ENCODE peak calls at places on chromosomes 13 and 19, in six cellular contexts. One of them, this sample, is unnamed.

GRCh38 chr13:42777476-42777875 is 3.9 kb upstream of the FAM216B start:
- DNase-seq in stimulated activated CD4-positive, alpha-beta T cell treated with anti-CD3 and anti-CD28 coated beads, Interleukin-2, amount 100 ng/mL, for 48 hours: no peak
- DNase-seq in activated T-helper 9 cell treated with anti-CD3 and anti-CD28 coated beads, Interleukin-2, amount 50 U/mL, for 16 hours: no peak
- DNase-seq in iris pigment epithelial cell: peak; percentile 24
- DNase-seq in GM12865: no peak
- DNase-seq in NCI-H69: no peak
- DNase-seq in this sample: no peak

GRCh38 chr13:27036236-27036981 is 135.2 kb downstream of the USP12 start:
- DNase-seq in stimulated activated CD4-positive, alpha-beta T cell treated with anti-CD3 and anti-CD28 coated beads, Interleukin-2, amount 100 ng/mL, for 48 hours: no peak
- DNase-seq in activated T-helper 9 cell treated with anti-CD3 and anti-CD28 coated beads, Interleukin-2, amount 50 U/mL, for 16 hours: no peak
- DNase-seq in iris pigment epithelial cell: no peak
- DNase-seq in GM12865: no peak
- DNase-seq in NCI-H69: no peak
- DNase-seq in this sample: no peak

GRCh38 chr13:30859326-30859725 is 46.7 kb upstream of the MEDAG start:
- DNase-seq in stimulated activated CD4-positive, alpha-beta T cell treated with anti-CD3 and anti-CD28 coated beads, Interleukin-2, amount 100 ng/mL, for 48 hours: no peak
- DNase-seq in activated T-helper 9 cell treated with anti-CD3 and anti-CD28 coated beads, Interleukin-2, amount 50 U/mL, for 16 hours: no peak
- DNase-seq in iris pigment epithelial cell: no peak
- DNase-seq in GM12865: no peak
- DNase-seq in NCI-H69: no peak
- DNase-seq in this sample: no peak

GRCh38 chr19:902446-903226 is 9.4 kb downstream of the RNU6-9 start:
- DNase-seq in stimulated activated CD4-positive, alpha-beta T cell treated with anti-CD3 and anti-CD28 coated beads, Interleukin-2, amount 100 ng/mL, for 48 hours: no peak
- DNase-seq in activated T-helper 9 cell treated with anti-CD3 and anti-CD28 coated beads, Interleukin-2, amount 50 U/mL, for 16 hours: no peak
- DNase-seq in iris pigment epithelial cell: no peak
- DNase-seq in GM12865: no peak
- DNase-seq in NCI-H69: no peak
- DNase-seq in this sample: no peak

GRCh38 chr19:53906211-53907192 is 2.6 kb upstream of the CACNG7 start:
- DNase-seq in stimulated activated CD4-positive, alpha-beta T cell treated with anti-CD3 and anti-CD28 coated beads, Interleukin-2, amount 100 ng/mL, for 48 hours: peak; percentile 68
- DNase-seq in activated T-helper 9 cell treated with anti-CD3 and anti-CD28 coated beads, Interleukin-2, amount 50 U/mL, for 16 hours: peak; percentile 48
- DNase-seq in iris pigment epithelial cell: no peak
- DNase-seq in GM12865: no peak
- DNase-seq in NCI-H69: peak; percentile 34
- DNase-seq in this sample: no peak

GRCh38 chr19:55368106-55368505 is 2.2 kb downstream of the IL11 start:
- DNase-seq in stimulated activated CD4-positive, alpha-beta T cell treated with anti-CD3 and anti-CD28 coated beads, Interleukin-2, amount 100 ng/mL, for 48 hours: no peak
- DNase-seq in activated T-helper 9 cell treated with anti-CD3 and anti-CD28 coated beads, Interleukin-2, amount 50 U/mL, for 16 hours: no peak
- DNase-seq in iris pigment epithelial cell: no peak
- DNase-seq in GM12865: no peak
- DNase-seq in NCI-H69: no peak
- DNase-seq in this sample: no peak

GRCh38 chr13:37109080-37109678 is 3.7 kb upstream of the CSNK1A1L start:
- DNase-seq in stimulated activated CD4-positive, alpha-beta T cell treated with anti-CD3 and anti-CD28 coated beads, Interleukin-2, amount 100 ng/mL, for 48 hours: no peak
- DNase-seq in activated T-helper 9 cell treated with anti-CD3 and anti-CD28 coated beads, Interleukin-2, amount 50 U/mL, for 16 hours: no peak
- DNase-seq in iris pigment epithelial cell: peak; percentile 59
- DNase-seq in GM12865: peak; percentile 11
- DNase-seq in NCI-H69: peak; percentile 60
- DNase-seq in this sample: peak; percentile 21

GRCh38 chr13:51032831-51033230 is 78.2 kb downstream of the C13orf42 start:
- DNase-seq in stimulated activated CD4-positive, alpha-beta T cell treated with anti-CD3 and anti-CD28 coated beads, Interleukin-2, amount 100 ng/mL, for 48 hours: no peak
- DNase-seq in activated T-helper 9 cell treated with anti-CD3 and anti-CD28 coated beads, Interleukin-2, amount 50 U/mL, for 16 hours: no peak
- DNase-seq in iris pigment epithelial cell: no peak
- DNase-seq in GM12865: no peak
- DNase-seq in NCI-H69: peak; percentile 65
- DNase-seq in this sample: no peak

GRCh38 chr19:38287604-38288003 is 16.4 kb upstream of the C19orf33 start:
- DNase-seq in stimulated activated CD4-positive, alpha-beta T cell treated with anti-CD3 and anti-CD28 coated beads, Interleukin-2, amount 100 ng/mL, for 48 hours: no peak
- DNase-seq in activated T-helper 9 cell treated with anti-CD3 and anti-CD28 coated beads, Interleukin-2, amount 50 U/mL, for 16 hours: no peak
- DNase-seq in iris pigment epithelial cell: no peak
- DNase-seq in GM12865: no peak
- DNase-seq in NCI-H69: no peak
- DNase-seq in this sample: no peak

GRCh38 chr13:112759053-112759452 is 69.2 kb downstream of the ATP11A start:
- DNase-seq in stimulated activated CD4-positive, alpha-beta T cell treated with anti-CD3 and anti-CD28 coated beads, Interleukin-2, amount 100 ng/mL, for 48 hours: no peak
- DNase-seq in activated T-helper 9 cell treated with anti-CD3 and anti-CD28 coated beads, Interleukin-2, amount 50 U/mL, for 16 hours: no peak
- DNase-seq in iris pigment epithelial cell: no peak
- DNase-seq in GM12865: no peak
- DNase-seq in NCI-H69: no peak
- DNase-seq in this sample: no peak

GRCh38 chr19:30207357-30207756 is 164.8 kb upstream of the ZNF536 start:
- DNase-seq in stimulated activated CD4-positive, alpha-beta T cell treated with anti-CD3 and anti-CD28 coated beads, Interleukin-2, amount 100 ng/mL, for 48 hours: no peak
- DNase-seq in activated T-helper 9 cell treated with anti-CD3 and anti-CD28 coated beads, Interleukin-2, amount 50 U/mL, for 16 hours: no peak
- DNase-seq in iris pigment epithelial cell: no peak
- DNase-seq in GM12865: no peak
- DNase-seq in NCI-H69: no peak
- DNase-seq in this sample: no peak

GRCh38 chr13:107765724-107766436 is 449.5 kb downstream of the LIG4 start:
- DNase-seq in stimulated activated CD4-positive, alpha-beta T cell treated with anti-CD3 and anti-CD28 coated beads, Interleukin-2, amount 100 ng/mL, for 48 hours: no peak
- DNase-seq in activated T-helper 9 cell treated with anti-CD3 and anti-CD28 coated beads, Interleukin-2, amount 50 U/mL, for 16 hours: no peak
- DNase-seq in iris pigment epithelial cell: peak; percentile 60
- DNase-seq in GM12865: no peak
- DNase-seq in NCI-H69: peak; percentile 91
- DNase-seq in this sample: peak; percentile 57

GRCh38 chr13:107976628-107977027 is 238.7 kb downstream of the LIG4 start:
- DNase-seq in stimulated activated CD4-positive, alpha-beta T cell treated with anti-CD3 and anti-CD28 coated beads, Interleukin-2, amount 100 ng/mL, for 48 hours: no peak
- DNase-seq in activated T-helper 9 cell treated with anti-CD3 and anti-CD28 coated beads, Interleukin-2, amount 50 U/mL, for 16 hours: no peak
- DNase-seq in iris pigment epithelial cell: no peak
- DNase-seq in GM12865: no peak
- DNase-seq in NCI-H69: no peak
- DNase-seq in this sample: no peak

GRCh38 chr19:8150998-8151397 is 1.6 kb upstream of the FBN3 start:
- DNase-seq in stimulated activated CD4-positive, alpha-beta T cell treated with anti-CD3 and anti-CD28 coated beads, Interleukin-2, amount 100 ng/mL, for 48 hours: no peak
- DNase-seq in activated T-helper 9 cell treated with anti-CD3 and anti-CD28 coated beads, Interleukin-2, amount 50 U/mL, for 16 hours: no peak
- DNase-seq in iris pigment epithelial cell: no peak
- DNase-seq in GM12865: no peak
- DNase-seq in NCI-H69: no peak
- DNase-seq in this sample: no peak

GRCh38 chr13:23947893-23948292 is 50.6 kb upstream of the C1QTNF9B start:
- DNase-seq in stimulated activated CD4-positive, alpha-beta T cell treated with anti-CD3 and anti-CD28 coated beads, Interleukin-2, amount 100 ng/mL, for 48 hours: no peak
- DNase-seq in activated T-helper 9 cell treated with anti-CD3 and anti-CD28 coated beads, Interleukin-2, amount 50 U/mL, for 16 hours: no peak
- DNase-seq in iris pigment epithelial cell: no peak
- DNase-seq in GM12865: no peak
- DNase-seq in NCI-H69: no peak
- DNase-seq in this sample: no peak

GRCh38 chr13:98947925-98948324 is 29.9 kb downstream of the DOCK9 start:
- DNase-seq in stimulated activated CD4-positive, alpha-beta T cell treated with anti-CD3 and anti-CD28 coated beads, Interleukin-2, amount 100 ng/mL, for 48 hours: no peak
- DNase-seq in activated T-helper 9 cell treated with anti-CD3 and anti-CD28 coated beads, Interleukin-2, amount 50 U/mL, for 16 hours: no peak
- DNase-seq in iris pigment epithelial cell: no peak
- DNase-seq in GM12865: no peak
- DNase-seq in NCI-H69: peak; percentile 23
- DNase-seq in this sample: no peak

GRCh38 chr19:44582581-44583265 is 30.6 kb upstream of the IGSF23 start:
- DNase-seq in stimulated activated CD4-positive, alpha-beta T cell treated with anti-CD3 and anti-CD28 coated beads, Interleukin-2, amount 100 ng/mL, for 48 hours: peak; percentile 24
- DNase-seq in activated T-helper 9 cell treated with anti-CD3 and anti-CD28 coated beads, Interleukin-2, amount 50 U/mL, for 16 hours: no peak
- DNase-seq in iris pigment epithelial cell: no peak
- DNase-seq in GM12865: peak; percentile 5
- DNase-seq in NCI-H69: peak; percentile 32
- DNase-seq in this sample: no peak

GRCh38 chr13:92175330-92175729 is 776.9 kb downstream of the GPC5 start:
- DNase-seq in stimulated activated CD4-positive, alpha-beta T cell treated with anti-CD3 and anti-CD28 coated beads, Interleukin-2, amount 100 ng/mL, for 48 hours: no peak
- DNase-seq in activated T-helper 9 cell treated with anti-CD3 and anti-CD28 coated beads, Interleukin-2, amount 50 U/mL, for 16 hours: no peak
- DNase-seq in iris pigment epithelial cell: peak; percentile 63
- DNase-seq in GM12865: peak; percentile 21
- DNase-seq in NCI-H69: peak; percentile 79
- DNase-seq in this sample: peak; percentile 76

GRCh38 chr19:2381151-2381822 is 21.2 kb downstream of the TMPRSS9 start:
- DNase-seq in stimulated activated CD4-positive, alpha-beta T cell treated with anti-CD3 and anti-CD28 coated beads, Interleukin-2, amount 100 ng/mL, for 48 hours: no peak
- DNase-seq in activated T-helper 9 cell treated with anti-CD3 and anti-CD28 coated beads, Interleukin-2, amount 50 U/mL, for 16 hours: no peak
- DNase-seq in iris pigment epithelial cell: peak; percentile 7
- DNase-seq in GM12865: no peak
- DNase-seq in NCI-H69: no peak
- DNase-seq in this sample: peak; percentile 82

GRCh38 chr19:48997972-48998371 is 4.3 kb downstream of the RUVBL2 start:
- DNase-seq in stimulated activated CD4-positive, alpha-beta T cell treated with anti-CD3 and anti-CD28 coated beads, Interleukin-2, amount 100 ng/mL, for 48 hours: peak; percentile 59
- DNase-seq in activated T-helper 9 cell treated with anti-CD3 and anti-CD28 coated beads, Interleukin-2, amount 50 U/mL, for 16 hours: no peak
- DNase-seq in iris pigment epithelial cell: peak; percentile 68
- DNase-seq in GM12865: peak; percentile 59
- DNase-seq in NCI-H69: peak; percentile 76
- DNase-seq in this sample: no peak

GRCh38 chr19:47729468-47729798 is 15.9 kb upstream of the NOP53 start:
- DNase-seq in stimulated activated CD4-positive, alpha-beta T cell treated with anti-CD3 and anti-CD28 coated beads, Interleukin-2, amount 100 ng/mL, for 48 hours: no peak
- DNase-seq in activated T-helper 9 cell treated with anti-CD3 and anti-CD28 coated beads, Interleukin-2, amount 50 U/mL, for 16 hours: no peak
- DNase-seq in iris pigment epithelial cell: peak; percentile 86
- DNase-seq in GM12865: no peak
- DNase-seq in NCI-H69: peak; percentile 15
- DNase-seq in this sample: peak; percentile 88

GRCh38 chr13:111361873-111362648 is 41.6 kb downstream of the TEX29 start:
- DNase-seq in stimulated activated CD4-positive, alpha-beta T cell treated with anti-CD3 and anti-CD28 coated beads, Interleukin-2, amount 100 ng/mL, for 48 hours: no peak
- DNase-seq in activated T-helper 9 cell treated with anti-CD3 and anti-CD28 coated beads, Interleukin-2, amount 50 U/mL, for 16 hours: no peak
- DNase-seq in iris pigment epithelial cell: no peak
- DNase-seq in GM12865: no peak
- DNase-seq in NCI-H69: no peak
- DNase-seq in this sample: no peak

GRCh38 chr19:18537431-18537830 is 5.9 kb downstream of the FKBP8 start:
- DNase-seq in stimulated activated CD4-positive, alpha-beta T cell treated with anti-CD3 and anti-CD28 coated beads, Interleukin-2, amount 100 ng/mL, for 48 hours: no peak
- DNase-seq in activated T-helper 9 cell treated with anti-CD3 and anti-CD28 coated beads, Interleukin-2, amount 50 U/mL, for 16 hours: no peak
- DNase-seq in iris pigment epithelial cell: no peak
- DNase-seq in GM12865: no peak
- DNase-seq in NCI-H69: no peak
- DNase-seq in this sample: no peak

GRCh38 chr13:47556703-47557102 is 444.4 kb downstream of the SUCLA2 start:
- DNase-seq in stimulated activated CD4-positive, alpha-beta T cell treated with anti-CD3 and anti-CD28 coated beads, Interleukin-2, amount 100 ng/mL, for 48 hours: no peak
- DNase-seq in activated T-helper 9 cell treated with anti-CD3 and anti-CD28 coated beads, Interleukin-2, amount 50 U/mL, for 16 hours: no peak
- DNase-seq in iris pigment epithelial cell: no peak
- DNase-seq in GM12865: no peak
- DNase-seq in NCI-H69: no peak
- DNase-seq in this sample: no peak

GRCh38 chr13:95641291-95641811 is 3.2 kb downstream of the DZIP1 start:
- DNase-seq in stimulated activated CD4-positive, alpha-beta T cell treated with anti-CD3 and anti-CD28 coated beads, Interleukin-2, amount 100 ng/mL, for 48 hours: no peak
- DNase-seq in activated T-helper 9 cell treated with anti-CD3 and anti-CD28 coated beads, Interleukin-2, amount 50 U/mL, for 16 hours: no peak
- DNase-seq in iris pigment epithelial cell: peak; percentile 21
- DNase-seq in GM12865: no peak
- DNase-seq in NCI-H69: peak; percentile 58
- DNase-seq in this sample: peak; percentile 28

GRCh38 chr19:30266687-30267086 is 105.5 kb upstream of the ZNF536 start:
- DNase-seq in stimulated activated CD4-positive, alpha-beta T cell treated with anti-CD3 and anti-CD28 coated beads, Interleukin-2, amount 100 ng/mL, for 48 hours: no peak
- DNase-seq in activated T-helper 9 cell treated with anti-CD3 and anti-CD28 coated beads, Interleukin-2, amount 50 U/mL, for 16 hours: no peak
- DNase-seq in iris pigment epithelial cell: no peak
- DNase-seq in GM12865: no peak
- DNase-seq in NCI-H69: no peak
- DNase-seq in this sample: no peak

GRCh38 chr13:43815204-43815603 is 28.4 kb upstream of the ENOX1 start:
- DNase-seq in stimulated activated CD4-positive, alpha-beta T cell treated with anti-CD3 and anti-CD28 coated beads, Interleukin-2, amount 100 ng/mL, for 48 hours: no peak
- DNase-seq in activated T-helper 9 cell treated with anti-CD3 and anti-CD28 coated beads, Interleukin-2, amount 50 U/mL, for 16 hours: no peak
- DNase-seq in iris pigment epithelial cell: peak; percentile 71
- DNase-seq in GM12865: no peak
- DNase-seq in NCI-H69: peak; percentile 16
- DNase-seq in this sample: peak; percentile 95

GRCh38 chr13:39451860-39452301 is 151.1 kb downstream of the LHFPL6 start:
- DNase-seq in stimulated activated CD4-positive, alpha-beta T cell treated with anti-CD3 and anti-CD28 coated beads, Interleukin-2, amount 100 ng/mL, for 48 hours: no peak
- DNase-seq in activated T-helper 9 cell treated with anti-CD3 and anti-CD28 coated beads, Interleukin-2, amount 50 U/mL, for 16 hours: no peak
- DNase-seq in iris pigment epithelial cell: peak; percentile 86
- DNase-seq in GM12865: peak; percentile 65
- DNase-seq in NCI-H69: peak; percentile 83
- DNase-seq in this sample: peak; percentile 30

GRCh38 chr19:51600940-51601575 is 29.1 kb downstream of the SIGLEC5 start:
- DNase-seq in stimulated activated CD4-positive, alpha-beta T cell treated with anti-CD3 and anti-CD28 coated beads, Interleukin-2, amount 100 ng/mL, for 48 hours: no peak
- DNase-seq in activated T-helper 9 cell treated with anti-CD3 and anti-CD28 coated beads, Interleukin-2, amount 50 U/mL, for 16 hours: no peak
- DNase-seq in iris pigment epithelial cell: no peak
- DNase-seq in GM12865: peak; percentile 82
- DNase-seq in NCI-H69: no peak
- DNase-seq in this sample: no peak

GRCh38 chr19:37304190-37304883 is 66.6 kb upstream of the ZNF527 start:
- DNase-seq in stimulated activated CD4-positive, alpha-beta T cell treated with anti-CD3 and anti-CD28 coated beads, Interleukin-2, amount 100 ng/mL, for 48 hours: no peak
- DNase-seq in activated T-helper 9 cell treated with anti-CD3 and anti-CD28 coated beads, Interleukin-2, amount 50 U/mL, for 16 hours: no peak
- DNase-seq in iris pigment epithelial cell: no peak
- DNase-seq in GM12865: no peak
- DNase-seq in NCI-H69: no peak
- DNase-seq in this sample: no peak

GRCh38 chr19:37977992-37978391 is 71.0 kb downstream of the SIPA1L3 start:
- DNase-seq in stimulated activated CD4-positive, alpha-beta T cell treated with anti-CD3 and anti-CD28 coated beads, Interleukin-2, amount 100 ng/mL, for 48 hours: no peak
- DNase-seq in activated T-helper 9 cell treated with anti-CD3 and anti-CD28 coated beads, Interleukin-2, amount 50 U/mL, for 16 hours: no peak
- DNase-seq in iris pigment epithelial cell: peak; percentile 93
- DNase-seq in GM12865: peak; percentile 77
- DNase-seq in NCI-H69: no peak
- DNase-seq in this sample: peak; percentile 98

GRCh38 chr13:64471916-64472315 is 2758.2 kb downstream of the PCDH9 start:
- DNase-seq in stimulated activated CD4-positive, alpha-beta T cell treated with anti-CD3 and anti-CD28 coated beads, Interleukin-2, amount 100 ng/mL, for 48 hours: no peak
- DNase-seq in activated T-helper 9 cell treated with anti-CD3 and anti-CD28 coated beads, Interleukin-2, amount 50 U/mL, for 16 hours: no peak
- DNase-seq in iris pigment epithelial cell: peak; percentile 67
- DNase-seq in GM12865: no peak
- DNase-seq in NCI-H69: peak; percentile 78
- DNase-seq in this sample: peak; percentile 45

GRCh38 chr19:49553451-49554271 is 25.9 kb downstream of the RCN3 start:
- DNase-seq in stimulated activated CD4-positive, alpha-beta T cell treated with anti-CD3 and anti-CD28 coated beads, Interleukin-2, amount 100 ng/mL, for 48 hours: peak; percentile 52
- DNase-seq in activated T-helper 9 cell treated with anti-CD3 and anti-CD28 coated beads, Interleukin-2, amount 50 U/mL, for 16 hours: peak; percentile 42
- DNase-seq in iris pigment epithelial cell: peak; percentile 83
- DNase-seq in GM12865: no peak
- DNase-seq in NCI-H69: peak; percentile 41
- DNase-seq in this sample: peak; percentile 71

GRCh38 chr19:45931055-45931454 is 16.5 kb upstream of the NANOS2 start:
- DNase-seq in stimulated activated CD4-positive, alpha-beta T cell treated with anti-CD3 and anti-CD28 coated beads, Interleukin-2, amount 100 ng/mL, for 48 hours: no peak
- DNase-seq in activated T-helper 9 cell treated with anti-CD3 and anti-CD28 coated beads, Interleukin-2, amount 50 U/mL, for 16 hours: no peak
- DNase-seq in iris pigment epithelial cell: no peak
- DNase-seq in GM12865: no peak
- DNase-seq in NCI-H69: no peak
- DNase-seq in this sample: no peak

GRCh38 chr19:34366670-34367423 is 1.9 kb downstream of the GPI start:
- DNase-seq in stimulated activated CD4-positive, alpha-beta T cell treated with anti-CD3 and anti-CD28 coated beads, Interleukin-2, amount 100 ng/mL, for 48 hours: no peak
- DNase-seq in activated T-helper 9 cell treated with anti-CD3 and anti-CD28 coated beads, Interleukin-2, amount 50 U/mL, for 16 hours: no peak
- DNase-seq in iris pigment epithelial cell: peak; percentile 87
- DNase-seq in GM12865: no peak
- DNase-seq in NCI-H69: no peak
- DNase-seq in this sample: peak; percentile 60

GRCh38 chr19:7168941-7169340 is 99.4 kb downstream of the ZNF557 start:
- DNase-seq in stimulated activated CD4-positive, alpha-beta T cell treated with anti-CD3 and anti-CD28 coated beads, Interleukin-2, amount 100 ng/mL, for 48 hours: no peak
- DNase-seq in activated T-helper 9 cell treated with anti-CD3 and anti-CD28 coated beads, Interleukin-2, amount 50 U/mL, for 16 hours: no peak
- DNase-seq in iris pigment epithelial cell: no peak
- DNase-seq in GM12865: no peak
- DNase-seq in NCI-H69: no peak
- DNase-seq in this sample: peak; percentile 22

GRCh38 chr13:98175823-98176222 is 1.2 kb downstream of the RNF113B start:
- DNase-seq in stimulated activated CD4-positive, alpha-beta T cell treated with anti-CD3 and anti-CD28 coated beads, Interleukin-2, amount 100 ng/mL, for 48 hours: no peak
- DNase-seq in activated T-helper 9 cell treated with anti-CD3 and anti-CD28 coated beads, Interleukin-2, amount 50 U/mL, for 16 hours: no peak
- DNase-seq in iris pigment epithelial cell: peak; percentile 62
- DNase-seq in GM12865: no peak
- DNase-seq in NCI-H69: no peak
- DNase-seq in this sample: peak; percentile 14